ENCODE peak calls at places on chromosomes 5 and 9, in ten cellular contexts. K is colonic mucosa, Y is myocyte, R is ELR, I is fibroblast of the conjunctiva, B is fibroblast of mammary gland, F is heart left ventricle, X is AG10803, U is LoVo, J is progenitor cell of endocrine pancreas. H is an unnamed sample.

GRCh38 chr5:378301-378891 is 56.9 kb downstream of the AHRR start:
- DNase-seq in I (no peak), R (peak), K (peak), X (no peak), B (peak), U (no peak), J (peak), Y (no peak), F (no peak), H (no peak)

GRCh38 chr5:128965638-128966302 is 482 bp downstream of the SLC27A6 start:
- DNase-seq in X (no peak), K (no peak), R (no peak), B (no peak), U (no peak), J (no peak), I (no peak), F (peak), Y (no peak), H (no peak)

GRCh38 chr9:133604214-133604613 is 5.0 kb downstream of the FAM163B start:
- DNase-seq in R (peak), I (no peak), X (no peak), B (no peak), U (no peak), F (no peak), K (no peak), Y (no peak), J (no peak), H (no peak)

GRCh38 chr5:113123563-113123962 is 147.0 kb downstream of the DCP2 start:
- DNase-seq in I (no peak), U (no peak), B (peak), K (no peak), X (no peak), J (no peak), F (no peak), R (peak), Y (no peak), H (no peak)

GRCh38 chr5:373710-374602 is 52.4 kb downstream of the AHRR start:
- DNase-seq in K (peak), I (no peak), Y (peak), J (peak), B (peak), X (peak), F (no peak), U (no peak), R (peak), H (no peak)

GRCh38 chr5:177403194-177403825 is 2.8 kb upstream of the PFN3 start:
- DNase-seq in Y (no peak), B (no peak), U (peak), K (no peak), I (no peak), J (no peak), F (no peak), R (peak), X (no peak), H (no peak)

GRCh38 chr5:58314356-58315045 is 145.4 kb downstream of the PLK2 start:
- DNase-seq in J (no peak), U (no peak), B (no peak), K (no peak), X (no peak), R (peak), Y (no peak), I (no peak), F (no peak), H (no peak)

GRCh38 chr5:79236364-79236969 is 536 bp downstream of the JMY start:
- DNase-seq in B (no peak), I (no peak), J (peak), U (peak), K (peak), Y (no peak), X (peak), R (peak), F (no peak), H (peak)

GRCh38 chr9:130239741-130240241 is 25.8 kb upstream of the HMCN2 start:
- DNase-seq in X (no peak), R (peak), F (no peak), I (no peak), Y (no peak), K (no peak), U (no peak), J (no peak), B (peak), H (peak)

GRCh38 chr5:42494414-42494813 is 71.2 kb downstream of the GHR start:
- DNase-seq in X (no peak), F (no peak), I (no peak), K (no peak), B (peak), Y (no peak), J (no peak), R (no peak), U (no peak), H (no peak)

GRCh38 chr5:71586052-71586940 is 844 bp upstream of the MCCC2 start:
- DNase-seq in K (no peak), Y (no peak), I (no peak), R (no peak), J (no peak), F (no peak), B (peak), U (peak), X (peak), H (peak)

GRCh38 chr9:68690088-68690487 is 15.0 kb upstream of the PIP5K1B start:
- DNase-seq in F (peak), U (no peak), J (no peak), B (peak), Y (peak), K (no peak), R (no peak), X (no peak), I (no peak), H (peak)

GRCh38 chr5:937151-937924 is 44.7 kb downstream of the TRIP13 start:
- DNase-seq in K (no peak), I (no peak), U (no peak), F (no peak), Y (no peak), J (no peak), R (no peak), X (no peak), B (no peak), H (no peak)

GRCh38 chr5:78647411-78647818 is 1.2 kb downstream of the LHFPL2 start:
- DNase-seq in R (peak), J (no peak), X (peak), B (peak), K (peak), Y (peak), F (peak), I (no peak), U (peak), H (peak)

GRCh38 chr5:99543841-99544240 is 615.0 kb upstream of the CHD1 start:
- DNase-seq in K (no peak), F (no peak), Y (peak), U (no peak), X (peak), I (no peak), R (no peak), J (no peak), B (peak), H (no peak)

GRCh38 chr9:11025775-11026174 is 413.0 kb upstream of the PTPRD start:
- DNase-seq in F (no peak), I (no peak), R (no peak), B (no peak), X (no peak), J (no peak), K (no peak), Y (no peak), U (no peak), H (no peak)

GRCh38 chr5:93582677-93583524 is at the start of gene NR2F1:
- DNase-seq in R (peak), X (peak), I (peak), K (peak), J (peak), U (peak), F (no peak), Y (peak), B (peak), H (peak)

GRCh38 chr9:125632321-125633115 is 74.5 kb downstream of the MAPKAP1 start:
- DNase-seq in K (peak), F (no peak), R (peak), Y (no peak), X (no peak), B (no peak), I (no peak), U (peak), J (no peak), H (no peak)

GRCh38 chr5:138900281-138900965 is 25.3 kb upstream of the LRRTM2 start:
- DNase-seq in J (no peak), X (peak), Y (no peak), K (no peak), I (no peak), F (no peak), U (no peak), B (peak), R (peak), H (no peak)

GRCh38 chr9:72843525-72844439 is 109.1 kb downstream of the ALDH1A1 start:
- DNase-seq in J (no peak), K (no peak), I (no peak), F (no peak), Y (no peak), X (no peak), R (peak), U (no peak), B (no peak), H (no peak)

GRCh38 chr9:128276574-128277270 is 646 bp downstream of the SWI5 start:
- DNase-seq in F (peak), X (peak), Y (no peak), B (peak), J (no peak), I (no peak), R (peak), K (peak), U (no peak), H (peak)

GRCh38 chr5:42583322-42583721 is 160.1 kb downstream of the GHR start:
- DNase-seq in B (peak), K (peak), F (peak), U (peak), Y (peak), I (peak), R (peak), X (peak), J (no peak), H (peak)

GRCh38 chr5:115507682-115508081 is 36.9 kb downstream of the FEM1C start:
- DNase-seq in R (no peak), B (peak), U (no peak), Y (peak), I (peak), K (no peak), F (no peak), X (peak), J (no peak), H (no peak)

GRCh38 chr9:138112090-138112748 is 234.6 kb downstream of the CACNA1B start:
- DNase-seq in K (no peak), R (no peak), I (no peak), Y (no peak), J (no peak), X (no peak), F (no peak), B (no peak), U (no peak), H (peak)

H was measured in adrenal gland.